ENCODE peak calls at places on chromosomes 2 and 18, in ten cellular contexts. R is small intestine, S is T follicular helper cell, D is progenitor cell of endocrine pancreas, K is amygdala, Z is Calu3, W is ELR, G is GM10248, X is heart left ventricle, I is NCI-H510A treated with DMSO at 0.1 percent for 48 hours. A is an unnamed sample.

GRCh38 chr2:224837066-224837465 is 120.9 kb upstream of the CCDC195 start:
- DNase-seq in R (no peak), S (no peak), D (no peak), K (no peak), Z (no peak), W (no peak), G (no peak), X (no peak), I (no peak), A (no peak)

GRCh38 chr18:8806105-8806797 is 100.9 kb downstream of the MTCL1 start:
- DNase-seq in R (peak), S (no peak), D (no peak), K (no peak), Z (no peak), W (no peak), G (no peak), X (no peak), I (no peak), A (no peak)

GRCh38 chr2:151981886-151982285 is 117.0 kb downstream of the CACNB4 start:
- DNase-seq in R (no peak), S (no peak), D (no peak), K (no peak), Z (no peak), W (no peak), G (no peak), X (no peak), I (no peak), A (no peak)

GRCh38 chr18:67310826-67311225 is 205.7 kb downstream of the DSEL start:
- DNase-seq in R (no peak), S (no peak), D (no peak), K (no peak), Z (no peak), W (peak), G (no peak), X (no peak), I (no peak), A (no peak)

GRCh38 chr2:217826505-217826904 is 176.3 kb downstream of the TNS1 start:
- DNase-seq in R (peak), S (no peak), D (no peak), K (no peak), Z (no peak), W (no peak), G (no peak), X (peak), I (no peak), A (no peak)

GRCh38 chr2:200042102-200042735 is 86.8 kb downstream of the MAIP1 start:
- DNase-seq in R (no peak), S (no peak), D (no peak), K (no peak), Z (no peak), W (peak), G (no peak), X (no peak), I (no peak), A (no peak)

GRCh38 chr2:97712693-97713295 is 582 bp upstream of the ZAP70 start:
- DNase-seq in R (no peak), S (peak), D (no peak), K (no peak), Z (no peak), W (no peak), G (no peak), X (no peak), I (no peak), A (peak)

GRCh38 chr2:10614940-10615339 is 74.8 kb downstream of the NOL10 start:
- DNase-seq in R (peak), S (no peak), D (no peak), K (no peak), Z (no peak), W (peak), G (no peak), X (no peak), I (no peak), A (no peak)

GRCh38 chr2:235924675-235925063 is 243.5 kb downstream of the GBX2 start:
- DNase-seq in R (no peak), S (no peak), D (no peak), K (no peak), Z (no peak), W (no peak), G (no peak), X (no peak), I (no peak), A (no peak)

GRCh38 chr18:75045249-75045648 is 163.7 kb downstream of the PTGR3 start:
- DNase-seq in R (no peak), S (no peak), D (no peak), K (no peak), Z (no peak), W (no peak), G (no peak), X (no peak), I (no peak), A (no peak)

GRCh38 chr2:236862961-236863728 is 222.5 kb upstream of the COPS8 start:
- DNase-seq in R (no peak), S (no peak), D (no peak), K (no peak), Z (no peak), W (peak), G (peak), X (no peak), I (no peak), A (no peak)

GRCh38 chr18:22848618-22849017 is 84.5 kb upstream of the RBBP8 start:
- DNase-seq in R (peak), S (no peak), D (no peak), K (no peak), Z (no peak), W (peak), G (no peak), X (no peak), I (no peak), A (no peak)

GRCh38 chr2:234556848-234557573 is 60.1 kb upstream of the ARL4C start:
- DNase-seq in R (no peak), S (no peak), D (no peak), K (no peak), Z (peak), W (peak), G (no peak), X (no peak), I (no peak), A (no peak)

GRCh38 chr18:3806656-3807055 is 356.7 kb downstream of the TGIF1 start:
- DNase-seq in R (no peak), S (no peak), D (no peak), K (no peak), Z (no peak), W (no peak), G (no peak), X (no peak), I (peak), A (no peak)

GRCh38 chr2:201780674-201781582 is at the start of gene ALS2:
- DNase-seq in R (peak), S (peak), D (peak), K (peak), Z (peak), W (peak), G (peak), X (peak), I (peak), A (peak)

GRCh38 chr2:84919885-84920580 is 14.6 kb downstream of the TMSB10 start:
- DNase-seq in R (peak), S (no peak), D (no peak), K (no peak), Z (peak), W (peak), G (no peak), X (peak), I (no peak), A (no peak)

GRCh38 chr2:196660264-196660663 is 20.7 kb downstream of the CCDC150 start:
- DNase-seq in R (no peak), S (no peak), D (no peak), K (no peak), Z (no peak), W (peak), G (no peak), X (no peak), I (no peak), A (no peak)

GRCh38 chr2:49988301-49988700 is 834.0 kb upstream of the FSHR start:
- DNase-seq in R (no peak), S (no peak), D (no peak), K (no peak), Z (no peak), W (no peak), G (no peak), X (no peak), I (no peak), A (no peak)

GRCh38 chr2:191959209-191959608 is 112.3 kb upstream of the CAVIN2 start:
- DNase-seq in R (no peak), S (no peak), D (no peak), K (no peak), Z (no peak), W (no peak), G (no peak), X (no peak), I (peak), A (no peak)

GRCh38 chr2:121360566-121361300 is 75.7 kb upstream of the TFCP2L1 start:
- DNase-seq in R (peak), S (no peak), D (no peak), K (no peak), Z (peak), W (peak), G (no peak), X (no peak), I (no peak), A (no peak)

GRCh38 chr2:241011751-241012510 is 13.5 kb downstream of the SNED1 start:
- DNase-seq in R (no peak), S (no peak), D (peak), K (no peak), Z (no peak), W (no peak), G (no peak), X (peak), I (no peak), A (no peak)

GRCh38 chr2:169999041-169999440 is 171.8 kb downstream of the UBR3 start:
- DNase-seq in R (no peak), S (no peak), D (no peak), K (no peak), Z (no peak), W (no peak), G (no peak), X (no peak), I (peak), A (no peak)

GRCh38 chr18:23662309-23663263 is at the start of gene ANKRD29:
- DNase-seq in R (peak), S (peak), D (peak), K (no peak), Z (peak), W (peak), G (peak), X (peak), I (no peak), A (peak)

GRCh38 chr2:7053650-7054262 is 136.5 kb downstream of the RNF144A start:
- DNase-seq in R (peak), S (no peak), D (no peak), K (no peak), Z (no peak), W (no peak), G (no peak), X (no peak), I (peak), A (no peak)

GRCh38 chr2:79946046-79946445 is 358.5 kb downstream of the LRRTM1 start:
- DNase-seq in R (no peak), S (no peak), D (no peak), K (no peak), Z (no peak), W (no peak), G (no peak), X (no peak), I (no peak), A (no peak)

GRCh38 chr2:114127372-114127771 is 237.5 kb downstream of the ACTR3 start:
- DNase-seq in R (no peak), S (no peak), D (no peak), K (no peak), Z (no peak), W (peak), G (no peak), X (no peak), I (no peak), A (no peak)

GRCh38 chr2:176129013-176129796 is at the start of gene HOXD8:
- DNase-seq in R (no peak), S (no peak), D (no peak), K (no peak), Z (no peak), W (peak), G (no peak), X (peak), I (no peak), A (no peak)

GRCh38 chr2:234133004-234133403 is 82.5 kb downstream of the SPP2 start:
- DNase-seq in R (no peak), S (no peak), D (no peak), K (no peak), Z (no peak), W (peak), G (no peak), X (no peak), I (no peak), A (no peak)

GRCh38 chr2:127733816-127734537 is 32.7 kb downstream of the SFT2D3 start:
- DNase-seq in R (no peak), S (no peak), D (no peak), K (no peak), Z (no peak), W (no peak), G (no peak), X (no peak), I (no peak), A (no peak)

GRCh38 chr2:104849618-104850097 is 4.3 kb upstream of the POU3F3 start:
- DNase-seq in R (peak), S (no peak), D (no peak), K (no peak), Z (peak), W (peak), G (peak), X (peak), I (peak), A (no peak)

GRCh38 chr2:241570961-241571581 is 12.5 kb downstream of the BOK start:
- DNase-seq in R (no peak), S (no peak), D (no peak), K (no peak), Z (no peak), W (no peak), G (no peak), X (no peak), I (no peak), A (no peak)

GRCh38 chr2:168058675-168059074 is 188.7 kb downstream of the STK39 start:
- DNase-seq in R (no peak), S (no peak), D (no peak), K (no peak), Z (no peak), W (no peak), G (no peak), X (no peak), I (no peak), A (no peak)

GRCh38 chr2:3612639-3613523 is 18.0 kb downstream of the COLEC11 start:
- DNase-seq in R (no peak), S (no peak), D (no peak), K (no peak), Z (no peak), W (no peak), G (no peak), X (no peak), I (no peak), A (no peak)

GRCh38 chr2:168033966-168034365 is 213.4 kb downstream of the STK39 start:
- DNase-seq in R (no peak), S (no peak), D (no peak), K (no peak), Z (no peak), W (no peak), G (no peak), X (no peak), I (peak), A (no peak)

GRCh38 chr18:58493516-58494253 is 135.2 kb downstream of the ALPK2 start:
- DNase-seq in R (peak), S (peak), D (peak), K (no peak), Z (peak), W (peak), G (peak), X (peak), I (peak), A (peak)